ENCODE peak calls at places on chromosomes 5 and 9, in seven cellular contexts. M, O, I, L, U, Z and B are unnamed samples.

GRCh38 chr9:81231011-81231410 is 458.3 kb downstream of the TLE1 start:
- DNase-seq in M (no peak), O (no peak), I (no peak), L (no peak), U (no peak), Z (no peak), B (no peak)

GRCh38 chr5:158898185-158899177 is 201.2 kb downstream of the EBF1 start:
- DNase-seq in M (no peak), O (peak), I (no peak), L (no peak), U (peak), Z (no peak), B (peak)

GRCh38 chr5:52580921-52581320 is 206.8 kb upstream of the ITGA1 start:
- DNase-seq in M (no peak), O (no peak), I (peak), L (peak), U (no peak), Z (no peak), B (no peak)

GRCh38 chr5:147437161-147437596 is 72.7 kb downstream of the DPYSL3 start:
- DNase-seq in M (no peak), O (no peak), I (peak), L (no peak), U (no peak), Z (no peak), B (no peak)

GRCh38 chr9:114888599-114888998 is 41.8 kb downstream of the TNFSF8 start:
- DNase-seq in M (no peak), O (no peak), I (no peak), L (no peak), U (no peak), Z (no peak), B (no peak)

GRCh38 chr9:7223981-7224380 is 466.2 kb downstream of the KDM4C start:
- DNase-seq in M (no peak), O (no peak), I (no peak), L (peak), U (no peak), Z (no peak), B (no peak)

GRCh38 chr9:115208503-115208902 is 90.5 kb upstream of the TNC start:
- DNase-seq in M (peak), O (no peak), I (peak), L (peak), U (no peak), Z (no peak), B (no peak)

GRCh38 chr9:115891929-115892328 is 261.7 kb upstream of the PAPPA start:
- DNase-seq in M (peak), O (no peak), I (peak), L (peak), U (no peak), Z (no peak), B (no peak)

GRCh38 chr5:166200532-166200931 is 2090.9 kb upstream of the WWC1 start:
- DNase-seq in M (no peak), O (no peak), I (no peak), L (no peak), U (no peak), Z (no peak), B (no peak)

GRCh38 chr5:17216176-17216973 is 1.1 kb upstream of the BASP1 start:
- DNase-seq in M (peak), O (peak), I (peak), L (peak), U (peak), Z (peak), B (peak)

GRCh38 chr9:81224166-81224858 is 465.0 kb downstream of the TLE1 start:
- DNase-seq in M (no peak), O (no peak), I (no peak), L (no peak), U (no peak), Z (no peak), B (no peak)

GRCh38 chr5:160133071-160133917 is 14.0 kb upstream of the PWWP2A start:
- DNase-seq in M (peak), O (no peak), I (peak), L (peak), U (no peak), Z (peak), B (no peak)

GRCh38 chr5:10403829-10404228 is 37.9 kb upstream of the ROPN1L start:
- DNase-seq in M (no peak), O (no peak), I (no peak), L (no peak), U (no peak), Z (no peak), B (no peak)

GRCh38 chr5:572398-573019 is 39.6 kb upstream of the CEP72 start:
- DNase-seq in M (no peak), O (no peak), I (no peak), L (no peak), U (no peak), Z (peak), B (no peak)

GRCh38 chr5:33048315-33048714 is 337.2 kb downstream of the NPR3 start:
- DNase-seq in M (no peak), O (no peak), I (no peak), L (no peak), U (no peak), Z (no peak), B (no peak)

GRCh38 chr9:17171309-17172094 is 36.7 kb downstream of the CNTLN start:
- DNase-seq in M (no peak), O (peak), I (no peak), L (no peak), U (no peak), Z (no peak), B (no peak)

GRCh38 chr5:150637245-150638052 is 3.0 kb upstream of the SYNPO start:
- DNase-seq in M (peak), O (no peak), I (peak), L (peak), U (peak), Z (no peak), B (no peak)

GRCh38 chr5:95759005-95759404 is 27.9 kb downstream of the RHOBTB3 start:
- DNase-seq in M (no peak), O (no peak), I (no peak), L (no peak), U (peak), Z (no peak), B (no peak)

GRCh38 chr9:133788819-133789733 is 50.9 kb upstream of the SARDH start:
- DNase-seq in M (no peak), O (no peak), I (no peak), L (no peak), U (no peak), Z (no peak), B (no peak)

GRCh38 chr5:2749514-2750025 is 1.9 kb downstream of the IRX2 start:
- DNase-seq in M (no peak), O (no peak), I (peak), L (no peak), U (no peak), Z (peak), B (no peak)

GRCh38 chr5:13745508-13745907 is 199.0 kb downstream of the DNAH5 start:
- DNase-seq in M (peak), O (no peak), I (peak), L (peak), U (peak), Z (no peak), B (no peak)

GRCh38 chr9:99752710-99753109 is 69.0 kb upstream of the NR4A3 start:
- DNase-seq in M (peak), O (no peak), I (peak), L (peak), U (no peak), Z (no peak), B (no peak)

GRCh38 chr9:119026120-119026519 is 343.1 kb downstream of the BRINP1 start:
- DNase-seq in M (no peak), O (no peak), I (peak), L (peak), U (no peak), Z (peak), B (no peak)

GRCh38 chr9:116422119-116422979 is 264.8 kb upstream of the TRIM32 start:
- DNase-seq in M (no peak), O (no peak), I (no peak), L (no peak), U (no peak), Z (no peak), B (no peak)

DNA sequence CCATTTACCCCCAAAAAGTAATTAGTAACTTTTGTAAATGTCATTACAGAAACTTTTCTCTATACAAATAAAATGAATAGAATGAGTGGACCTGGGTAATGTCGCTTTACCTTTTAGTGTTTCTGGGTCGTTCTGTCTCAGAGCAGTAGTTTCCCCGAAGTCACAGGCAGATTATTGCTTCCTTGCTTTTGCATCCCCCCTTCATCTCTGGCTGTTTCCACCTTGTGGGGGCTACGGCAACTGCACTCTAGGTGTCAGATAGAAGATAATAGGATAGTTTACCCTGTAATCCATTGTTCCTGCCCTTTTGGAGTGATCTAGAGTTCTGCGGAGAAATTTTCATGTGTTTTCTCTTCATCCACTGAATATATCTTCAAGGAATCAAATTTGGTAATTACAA is 68.7 kb downstream of the PRR16 start:
- DNase-seq in M (no peak), O (no peak), I (no peak), L (no peak), U (no peak), Z (no peak), B (no peak)
- TF ChIP-seq CTCF in M (peak), O (no peak), I (peak), L (no peak), U (no peak), Z (no peak), B (no peak)

DNA sequence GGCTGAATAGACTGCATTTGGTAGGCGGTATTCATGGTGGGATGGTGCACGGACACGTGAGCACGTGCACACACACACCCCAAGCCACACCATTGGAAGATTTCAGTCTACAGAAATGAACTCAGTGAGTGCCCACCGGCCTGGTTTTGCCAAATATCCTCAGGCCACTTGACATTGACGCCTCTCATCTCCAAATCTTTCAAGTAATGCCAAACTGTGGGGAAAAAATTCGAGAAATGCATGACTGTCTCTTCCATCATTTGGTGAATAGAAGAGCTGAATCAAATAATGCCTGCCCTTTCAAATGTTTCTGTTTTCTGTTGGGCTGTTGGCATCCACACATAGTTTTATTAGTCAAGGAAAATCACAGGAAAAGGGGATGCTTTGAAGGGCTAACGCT is 182.3 kb upstream of the EFNA5 start:
- DNase-seq in M (no peak), O (no peak), I (no peak), L (no peak), U (no peak), Z (no peak), B (no peak)
- TF ChIP-seq CTCF in M (no peak), O (no peak), I (no peak), L (no peak), U (no peak), Z (no peak), B (no peak)

DNA sequence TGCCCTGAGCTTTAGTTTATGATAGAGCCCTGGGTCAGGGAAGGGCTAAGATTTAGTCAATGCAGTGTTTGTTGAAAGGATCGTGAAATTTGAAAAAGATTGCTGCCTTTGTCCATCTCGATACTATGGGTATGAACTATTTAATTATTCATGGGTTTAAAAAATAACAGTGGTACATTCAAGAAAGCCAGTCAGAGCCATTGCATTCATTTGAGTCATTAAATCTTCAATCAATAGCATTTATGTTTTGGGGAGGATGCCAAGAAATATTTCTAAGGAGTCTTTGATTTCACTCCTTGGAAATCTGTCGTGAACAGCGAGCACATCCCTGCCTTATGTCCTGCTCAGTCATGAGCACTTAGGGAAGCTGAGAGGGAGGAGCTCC is 54.4 kb upstream of the LRRTM2 start:
- DNase-seq in M (no peak), O (no peak), I (no peak), L (no peak), U (no peak), Z (no peak), B (no peak)
- TF ChIP-seq CTCF in M (no peak), O (no peak), I (no peak), L (no peak), U (no peak), Z (no peak), B (no peak)

GRCh38 chr9:82570226-82570625 is 492.7 kb downstream of the RASEF start:
- DNase-seq in M (no peak), O (no peak), I (no peak), L (peak), U (peak), Z (no peak), B (no peak)
- TF ChIP-seq CTCF in M (no peak), O (no peak), I (peak), L (no peak), U (no peak), Z (no peak), B (no peak)

GRCh38 chr5:55692509-55692908 is 19.6 kb downstream of the SLC38A9 start:
- DNase-seq in M (no peak), O (no peak), I (no peak), L (no peak), U (no peak), Z (no peak), B (no peak)

GRCh38 chr5:55694152-55694830 is 17.8 kb downstream of the SLC38A9 start:
- DNase-seq in M (peak), O (peak), I (peak), L (peak), U (peak), Z (no peak), B (peak)

GRCh38 chr5:55691265-55692105 is 20.6 kb downstream of the SLC38A9 start:
- DNase-seq in M (peak), O (peak), I (peak), L (peak), U (peak), Z (no peak), B (peak)

DNA sequence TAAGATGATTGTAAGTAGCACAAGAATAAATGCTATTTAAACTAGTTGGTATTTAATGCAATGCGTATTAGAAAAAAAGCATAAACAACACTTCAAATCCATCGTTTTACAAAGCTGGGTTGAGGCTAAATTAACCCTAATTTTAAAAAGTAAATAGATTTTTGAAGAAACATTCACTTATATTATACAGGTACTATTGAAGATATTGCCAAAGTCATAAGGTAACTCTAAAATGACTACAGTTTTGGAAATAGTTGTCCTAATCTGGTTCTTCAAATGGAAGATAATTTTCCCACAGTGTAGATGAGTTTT is 20.1 kb downstream of the SLC38A9 start:
- DNase-seq in M (no peak), O (no peak), I (no peak), L (no peak), U (no peak), Z (no peak), B (no peak)
- TF ChIP-seq CTCF in M (no peak), O (no peak), I (no peak), L (no peak), U (peak), Z (no peak), B (no peak)